ENCODE peak calls at places on chromosome 3, in seven cellular contexts. One of them, this sample, is unnamed.

GRCh38 chr3:189340680-189341460 is 169.1 kb downstream of the TPRG1 start:
- DNase-seq in HFFc6: no peak
- DNase-seq in RPMI8226: peak
- DNase-seq in fibroblast of pulmonary artery: peak
- DNase-seq in activated T-helper 1 cell treated with Interleukin-2 at 50 U/mL for 16 hours: no peak
- DNase-seq in putamen: no peak
- DNase-seq in activated CD4-positive, alpha-beta T cell treated with anti-CD3 and anti-CD28 coated beads, Interleukin-2, amount 50 U/mL, for 24 hours: no peak
- DNase-seq in this sample: no peak

GRCh38 chr3:90005448-90005847 is 898.0 kb downstream of the EPHA3 start:
- DNase-seq in HFFc6: no peak
- DNase-seq in RPMI8226: peak
- DNase-seq in fibroblast of pulmonary artery: no peak
- DNase-seq in activated T-helper 1 cell treated with Interleukin-2 at 50 U/mL for 16 hours: no peak
- DNase-seq in putamen: no peak
- DNase-seq in activated CD4-positive, alpha-beta T cell treated with anti-CD3 and anti-CD28 coated beads, Interleukin-2, amount 50 U/mL, for 24 hours: no peak
- DNase-seq in this sample: no peak

GRCh38 chr3:106908181-106908938 is 468.9 kb upstream of the CCDC54 start:
- DNase-seq in HFFc6: no peak
- DNase-seq in RPMI8226: no peak
- DNase-seq in fibroblast of pulmonary artery: no peak
- DNase-seq in activated T-helper 1 cell treated with Interleukin-2 at 50 U/mL for 16 hours: no peak
- DNase-seq in putamen: no peak
- DNase-seq in activated CD4-positive, alpha-beta T cell treated with anti-CD3 and anti-CD28 coated beads, Interleukin-2, amount 50 U/mL, for 24 hours: no peak
- DNase-seq in this sample: no peak

GRCh38 chr3:177256991-177257390 is 59.7 kb upstream of the TBL1XR1 start:
- DNase-seq in HFFc6: no peak
- DNase-seq in RPMI8226: no peak
- DNase-seq in fibroblast of pulmonary artery: no peak
- DNase-seq in activated T-helper 1 cell treated with Interleukin-2 at 50 U/mL for 16 hours: no peak
- DNase-seq in putamen: no peak
- DNase-seq in activated CD4-positive, alpha-beta T cell treated with anti-CD3 and anti-CD28 coated beads, Interleukin-2, amount 50 U/mL, for 24 hours: no peak
- DNase-seq in this sample: no peak

GRCh38 chr3:128438488-128439072 is 28.1 kb downstream of the DNAJB8 start:
- DNase-seq in HFFc6: no peak
- DNase-seq in RPMI8226: peak
- DNase-seq in fibroblast of pulmonary artery: no peak
- DNase-seq in activated T-helper 1 cell treated with Interleukin-2 at 50 U/mL for 16 hours: no peak
- DNase-seq in putamen: no peak
- DNase-seq in activated CD4-positive, alpha-beta T cell treated with anti-CD3 and anti-CD28 coated beads, Interleukin-2, amount 50 U/mL, for 24 hours: no peak
- DNase-seq in this sample: no peak

GRCh38 chr3:134650431-134651346 is at the start of gene KY:
- DNase-seq in HFFc6: no peak
- DNase-seq in RPMI8226: peak
- DNase-seq in fibroblast of pulmonary artery: peak
- DNase-seq in activated T-helper 1 cell treated with Interleukin-2 at 50 U/mL for 16 hours: no peak
- DNase-seq in putamen: peak
- DNase-seq in activated CD4-positive, alpha-beta T cell treated with anti-CD3 and anti-CD28 coated beads, Interleukin-2, amount 50 U/mL, for 24 hours: no peak
- DNase-seq in this sample: no peak

GRCh38 chr3:134312072-134312872 is 61.6 kb upstream of the RYK start:
- DNase-seq in HFFc6: no peak
- DNase-seq in RPMI8226: no peak
- DNase-seq in fibroblast of pulmonary artery: no peak
- DNase-seq in activated T-helper 1 cell treated with Interleukin-2 at 50 U/mL for 16 hours: no peak
- DNase-seq in putamen: no peak
- DNase-seq in activated CD4-positive, alpha-beta T cell treated with anti-CD3 and anti-CD28 coated beads, Interleukin-2, amount 50 U/mL, for 24 hours: no peak
- DNase-seq in this sample: peak

GRCh38 chr3:15667484-15667883 is 65.9 kb downstream of the BTD start:
- DNase-seq in HFFc6: no peak
- DNase-seq in RPMI8226: no peak
- DNase-seq in fibroblast of pulmonary artery: no peak
- DNase-seq in activated T-helper 1 cell treated with Interleukin-2 at 50 U/mL for 16 hours: no peak
- DNase-seq in putamen: no peak
- DNase-seq in activated CD4-positive, alpha-beta T cell treated with anti-CD3 and anti-CD28 coated beads, Interleukin-2, amount 50 U/mL, for 24 hours: no peak
- DNase-seq in this sample: peak

GRCh38 chr3:68817243-68817642 is 115.1 kb downstream of the TAFA4 start:
- DNase-seq in HFFc6: no peak
- DNase-seq in RPMI8226: no peak
- DNase-seq in fibroblast of pulmonary artery: no peak
- DNase-seq in activated T-helper 1 cell treated with Interleukin-2 at 50 U/mL for 16 hours: no peak
- DNase-seq in putamen: no peak
- DNase-seq in activated CD4-positive, alpha-beta T cell treated with anti-CD3 and anti-CD28 coated beads, Interleukin-2, amount 50 U/mL, for 24 hours: no peak
- DNase-seq in this sample: no peak

GRCh38 chr3:148077318-148077923 is 620.3 kb upstream of the AGTR1 start:
- DNase-seq in HFFc6: peak
- DNase-seq in RPMI8226: peak
- DNase-seq in fibroblast of pulmonary artery: peak
- DNase-seq in activated T-helper 1 cell treated with Interleukin-2 at 50 U/mL for 16 hours: no peak
- DNase-seq in putamen: peak
- DNase-seq in activated CD4-positive, alpha-beta T cell treated with anti-CD3 and anti-CD28 coated beads, Interleukin-2, amount 50 U/mL, for 24 hours: no peak
- DNase-seq in this sample: no peak

GRCh38 chr3:115478359-115478758 is 145.0 kb upstream of the GAP43 start:
- DNase-seq in HFFc6: no peak
- DNase-seq in RPMI8226: no peak
- DNase-seq in fibroblast of pulmonary artery: no peak
- DNase-seq in activated T-helper 1 cell treated with Interleukin-2 at 50 U/mL for 16 hours: no peak
- DNase-seq in putamen: no peak
- DNase-seq in activated CD4-positive, alpha-beta T cell treated with anti-CD3 and anti-CD28 coated beads, Interleukin-2, amount 50 U/mL, for 24 hours: no peak
- DNase-seq in this sample: no peak

GRCh38 chr3:140736863-140737460 is 59.1 kb downstream of the TRIM42 start:
- DNase-seq in HFFc6: no peak
- DNase-seq in RPMI8226: no peak
- DNase-seq in fibroblast of pulmonary artery: peak
- DNase-seq in activated T-helper 1 cell treated with Interleukin-2 at 50 U/mL for 16 hours: no peak
- DNase-seq in putamen: no peak
- DNase-seq in activated CD4-positive, alpha-beta T cell treated with anti-CD3 and anti-CD28 coated beads, Interleukin-2, amount 50 U/mL, for 24 hours: no peak
- DNase-seq in this sample: no peak

GRCh38 chr3:169764164-169764452 is 752 bp downstream of the TERC start:
- DNase-seq in HFFc6: peak
- DNase-seq in RPMI8226: no peak
- DNase-seq in fibroblast of pulmonary artery: peak
- DNase-seq in activated T-helper 1 cell treated with Interleukin-2 at 50 U/mL for 16 hours: no peak
- DNase-seq in putamen: no peak
- DNase-seq in activated CD4-positive, alpha-beta T cell treated with anti-CD3 and anti-CD28 coated beads, Interleukin-2, amount 50 U/mL, for 24 hours: no peak
- DNase-seq in this sample: no peak

GRCh38 chr3:115652738-115653137 is 29.4 kb downstream of the GAP43 start:
- DNase-seq in HFFc6: no peak
- DNase-seq in RPMI8226: no peak
- DNase-seq in fibroblast of pulmonary artery: no peak
- DNase-seq in activated T-helper 1 cell treated with Interleukin-2 at 50 U/mL for 16 hours: no peak
- DNase-seq in putamen: no peak
- DNase-seq in activated CD4-positive, alpha-beta T cell treated with anti-CD3 and anti-CD28 coated beads, Interleukin-2, amount 50 U/mL, for 24 hours: no peak
- DNase-seq in this sample: no peak

GRCh38 chr3:132787616-132788015 is 65.4 kb upstream of the NPHP3 start:
- DNase-seq in HFFc6: no peak
- DNase-seq in RPMI8226: no peak
- DNase-seq in fibroblast of pulmonary artery: peak
- DNase-seq in activated T-helper 1 cell treated with Interleukin-2 at 50 U/mL for 16 hours: no peak
- DNase-seq in putamen: no peak
- DNase-seq in activated CD4-positive, alpha-beta T cell treated with anti-CD3 and anti-CD28 coated beads, Interleukin-2, amount 50 U/mL, for 24 hours: no peak
- DNase-seq in this sample: no peak

GRCh38 chr3:99999541-99999940 is 114.8 kb downstream of the FILIP1L start:
- DNase-seq in HFFc6: peak
- DNase-seq in RPMI8226: no peak
- DNase-seq in fibroblast of pulmonary artery: peak
- DNase-seq in activated T-helper 1 cell treated with Interleukin-2 at 50 U/mL for 16 hours: no peak
- DNase-seq in putamen: no peak
- DNase-seq in activated CD4-positive, alpha-beta T cell treated with anti-CD3 and anti-CD28 coated beads, Interleukin-2, amount 50 U/mL, for 24 hours: no peak
- DNase-seq in this sample: no peak

GRCh38 chr3:44721231-44722102 is 8.0 kb upstream of the ZNF501 start:
- DNase-seq in HFFc6: no peak
- DNase-seq in RPMI8226: no peak
- DNase-seq in fibroblast of pulmonary artery: peak
- DNase-seq in activated T-helper 1 cell treated with Interleukin-2 at 50 U/mL for 16 hours: no peak
- DNase-seq in putamen: no peak
- DNase-seq in activated CD4-positive, alpha-beta T cell treated with anti-CD3 and anti-CD28 coated beads, Interleukin-2, amount 50 U/mL, for 24 hours: no peak
- DNase-seq in this sample: no peak

GRCh38 chr3:184682671-184683070 is 29.2 kb downstream of the MAGEF1 start:
- DNase-seq in HFFc6: no peak
- DNase-seq in RPMI8226: no peak
- DNase-seq in fibroblast of pulmonary artery: no peak
- DNase-seq in activated T-helper 1 cell treated with Interleukin-2 at 50 U/mL for 16 hours: no peak
- DNase-seq in putamen: no peak
- DNase-seq in activated CD4-positive, alpha-beta T cell treated with anti-CD3 and anti-CD28 coated beads, Interleukin-2, amount 50 U/mL, for 24 hours: no peak
- DNase-seq in this sample: no peak

GRCh38 chr3:194276768-194277546 is 74.2 kb downstream of the CPN2 start:
- DNase-seq in HFFc6: no peak
- DNase-seq in RPMI8226: no peak
- DNase-seq in fibroblast of pulmonary artery: peak
- DNase-seq in activated T-helper 1 cell treated with Interleukin-2 at 50 U/mL for 16 hours: no peak
- DNase-seq in putamen: no peak
- DNase-seq in activated CD4-positive, alpha-beta T cell treated with anti-CD3 and anti-CD28 coated beads, Interleukin-2, amount 50 U/mL, for 24 hours: no peak
- DNase-seq in this sample: no peak

GRCh38 chr3:157667493-157667892 is 164.3 kb upstream of the VEPH1 start:
- DNase-seq in HFFc6: no peak
- DNase-seq in RPMI8226: no peak
- DNase-seq in fibroblast of pulmonary artery: no peak
- DNase-seq in activated T-helper 1 cell treated with Interleukin-2 at 50 U/mL for 16 hours: no peak
- DNase-seq in putamen: no peak
- DNase-seq in activated CD4-positive, alpha-beta T cell treated with anti-CD3 and anti-CD28 coated beads, Interleukin-2, amount 50 U/mL, for 24 hours: no peak
- DNase-seq in this sample: no peak

GRCh38 chr3:21508244-21508643 is 242.8 kb downstream of the ZNF385D start:
- DNase-seq in HFFc6: no peak
- DNase-seq in RPMI8226: no peak
- DNase-seq in fibroblast of pulmonary artery: no peak
- DNase-seq in activated T-helper 1 cell treated with Interleukin-2 at 50 U/mL for 16 hours: no peak
- DNase-seq in putamen: no peak
- DNase-seq in activated CD4-positive, alpha-beta T cell treated with anti-CD3 and anti-CD28 coated beads, Interleukin-2, amount 50 U/mL, for 24 hours: no peak
- DNase-seq in this sample: no peak

GRCh38 chr3:72698154-72698917 is 149.9 kb downstream of the SHQ1 start:
- DNase-seq in HFFc6: no peak
- DNase-seq in RPMI8226: no peak
- DNase-seq in fibroblast of pulmonary artery: no peak
- DNase-seq in activated T-helper 1 cell treated with Interleukin-2 at 50 U/mL for 16 hours: no peak
- DNase-seq in putamen: no peak
- DNase-seq in activated CD4-positive, alpha-beta T cell treated with anti-CD3 and anti-CD28 coated beads, Interleukin-2, amount 50 U/mL, for 24 hours: no peak
- DNase-seq in this sample: no peak

GRCh38 chr3:172913911-172914730 is 163.6 kb downstream of the ECT2 start:
- DNase-seq in HFFc6: no peak
- DNase-seq in RPMI8226: no peak
- DNase-seq in fibroblast of pulmonary artery: no peak
- DNase-seq in activated T-helper 1 cell treated with Interleukin-2 at 50 U/mL for 16 hours: no peak
- DNase-seq in putamen: no peak
- DNase-seq in activated CD4-positive, alpha-beta T cell treated with anti-CD3 and anti-CD28 coated beads, Interleukin-2, amount 50 U/mL, for 24 hours: no peak
- DNase-seq in this sample: no peak

GRCh38 chr3:42190701-42191442 is 75.1 kb downstream of the CCK start:
- DNase-seq in HFFc6: peak
- DNase-seq in RPMI8226: peak
- DNase-seq in fibroblast of pulmonary artery: peak
- DNase-seq in activated T-helper 1 cell treated with Interleukin-2 at 50 U/mL for 16 hours: peak
- DNase-seq in putamen: no peak
- DNase-seq in activated CD4-positive, alpha-beta T cell treated with anti-CD3 and anti-CD28 coated beads, Interleukin-2, amount 50 U/mL, for 24 hours: peak
- DNase-seq in this sample: peak

GRCh38 chr3:154795582-154795981 is 284.5 kb upstream of the MME start:
- DNase-seq in HFFc6: peak
- DNase-seq in RPMI8226: no peak
- DNase-seq in fibroblast of pulmonary artery: peak
- DNase-seq in activated T-helper 1 cell treated with Interleukin-2 at 50 U/mL for 16 hours: no peak
- DNase-seq in putamen: no peak
- DNase-seq in activated CD4-positive, alpha-beta T cell treated with anti-CD3 and anti-CD28 coated beads, Interleukin-2, amount 50 U/mL, for 24 hours: no peak
- DNase-seq in this sample: no peak

GRCh38 chr3:57733790-57734189 is 22.3 kb upstream of the SLMAP start:
- DNase-seq in HFFc6: no peak
- DNase-seq in RPMI8226: no peak
- DNase-seq in fibroblast of pulmonary artery: no peak
- DNase-seq in activated T-helper 1 cell treated with Interleukin-2 at 50 U/mL for 16 hours: no peak
- DNase-seq in putamen: no peak
- DNase-seq in activated CD4-positive, alpha-beta T cell treated with anti-CD3 and anti-CD28 coated beads, Interleukin-2, amount 50 U/mL, for 24 hours: no peak
- DNase-seq in this sample: no peak

GRCh38 chr3:129123314-129124060 is 1.9 kb upstream of the RAB43 start:
- DNase-seq in HFFc6: peak
- DNase-seq in RPMI8226: peak
- DNase-seq in fibroblast of pulmonary artery: no peak
- DNase-seq in activated T-helper 1 cell treated with Interleukin-2 at 50 U/mL for 16 hours: no peak
- DNase-seq in putamen: no peak
- DNase-seq in activated CD4-positive, alpha-beta T cell treated with anti-CD3 and anti-CD28 coated beads, Interleukin-2, amount 50 U/mL, for 24 hours: no peak
- DNase-seq in this sample: peak